ENCODE peak calls at places on chromosome 2, in five cellular contexts. One of them, this sample, is unnamed.

GRCh38 chr2:52386433-52386832 is 1354.5 kb upstream of the NRXN1 start:
- DNase-seq in AG04449: no peak
- DNase-seq in activated B cell treated with CpG ODN at 0.5 μM for 24 hours: no peak
- DNase-seq in lung: no peak
- DNase-seq in tibial artery: no peak
- DNase-seq in this sample: no peak

GRCh38 chr2:9336534-9337354 is 86.6 kb downstream of the ITGB1BP1 start:
- DNase-seq in AG04449: peak
- DNase-seq in activated B cell treated with CpG ODN at 0.5 μM for 24 hours: no peak
- DNase-seq in lung: peak
- DNase-seq in tibial artery: no peak
- DNase-seq in this sample: no peak

GRCh38 chr2:240733803-240734495 is 42.3 kb downstream of the AQP12A start:
- DNase-seq in AG04449: no peak
- DNase-seq in activated B cell treated with CpG ODN at 0.5 μM for 24 hours: no peak
- DNase-seq in lung: no peak
- DNase-seq in tibial artery: no peak
- DNase-seq in this sample: no peak

GRCh38 chr2:101036562-101036961 is 34.5 kb downstream of the RPL31 start:
- DNase-seq in AG04449: no peak
- DNase-seq in activated B cell treated with CpG ODN at 0.5 μM for 24 hours: no peak
- DNase-seq in lung: no peak
- DNase-seq in tibial artery: no peak
- DNase-seq in this sample: no peak

GRCh38 chr2:198657520-198658121 is 800.1 kb downstream of the SATB2 start:
- DNase-seq in AG04449: no peak
- DNase-seq in activated B cell treated with CpG ODN at 0.5 μM for 24 hours: no peak
- DNase-seq in lung: no peak
- DNase-seq in tibial artery: no peak
- DNase-seq in this sample: no peak

GRCh38 chr2:36455011-36455410 is 99.4 kb downstream of the CRIM1 start:
- DNase-seq in AG04449: no peak
- DNase-seq in activated B cell treated with CpG ODN at 0.5 μM for 24 hours: no peak
- DNase-seq in lung: no peak
- DNase-seq in tibial artery: no peak
- DNase-seq in this sample: no peak

GRCh38 chr2:197121255-197121654 is 189.3 kb downstream of the ANKRD44 start:
- DNase-seq in AG04449: no peak
- DNase-seq in activated B cell treated with CpG ODN at 0.5 μM for 24 hours: no peak
- DNase-seq in lung: no peak
- DNase-seq in tibial artery: no peak
- DNase-seq in this sample: no peak

GRCh38 chr2:36408198-36408703 is 52.7 kb downstream of the CRIM1 start:
- DNase-seq in AG04449: no peak
- DNase-seq in activated B cell treated with CpG ODN at 0.5 μM for 24 hours: no peak
- DNase-seq in lung: no peak
- DNase-seq in tibial artery: no peak
- DNase-seq in this sample: no peak

GRCh38 chr2:103276869-103277268 is 515.0 kb downstream of the TMEM182 start:
- DNase-seq in AG04449: no peak
- DNase-seq in activated B cell treated with CpG ODN at 0.5 μM for 24 hours: no peak
- DNase-seq in lung: no peak
- DNase-seq in tibial artery: no peak
- DNase-seq in this sample: no peak

GRCh38 chr2:163753721-163754120 is 17.9 kb upstream of the FIGN start:
- DNase-seq in AG04449: no peak
- DNase-seq in activated B cell treated with CpG ODN at 0.5 μM for 24 hours: no peak
- DNase-seq in lung: no peak
- DNase-seq in tibial artery: no peak
- DNase-seq in this sample: no peak

GRCh38 chr2:235011929-235012631 is 60.3 kb downstream of the SH3BP4 start:
- DNase-seq in AG04449: no peak
- DNase-seq in activated B cell treated with CpG ODN at 0.5 μM for 24 hours: no peak
- DNase-seq in lung: no peak
- DNase-seq in tibial artery: no peak
- DNase-seq in this sample: no peak

GRCh38 chr2:128444816-128445532 is 126.3 kb upstream of the HS6ST1 start:
- DNase-seq in AG04449: no peak
- DNase-seq in activated B cell treated with CpG ODN at 0.5 μM for 24 hours: no peak
- DNase-seq in lung: peak
- DNase-seq in tibial artery: peak
- DNase-seq in this sample: no peak

GRCh38 chr2:98518106-98518505 is 73.4 kb downstream of the INPP4A start:
- DNase-seq in AG04449: no peak
- DNase-seq in activated B cell treated with CpG ODN at 0.5 μM for 24 hours: no peak
- DNase-seq in lung: no peak
- DNase-seq in tibial artery: peak
- DNase-seq in this sample: no peak
- TF ChIP-seq CTCF in AG04449: peak
- TF ChIP-seq CTCF in activated B cell treated with CpG ODN at 0.5 μM for 24 hours: no peak
- TF ChIP-seq CTCF in lung: peak
- TF ChIP-seq CTCF in tibial artery: no peak
- TF ChIP-seq CTCF in this sample: peak

GRCh38 chr2:180240774-180241173 is 233.7 kb upstream of the CWC22 start:
- DNase-seq in AG04449: no peak
- DNase-seq in activated B cell treated with CpG ODN at 0.5 μM for 24 hours: no peak
- DNase-seq in lung: no peak
- DNase-seq in tibial artery: no peak
- DNase-seq in this sample: no peak
- TF ChIP-seq CTCF in AG04449: peak
- TF ChIP-seq CTCF in activated B cell treated with CpG ODN at 0.5 μM for 24 hours: no peak
- TF ChIP-seq CTCF in lung: no peak
- TF ChIP-seq CTCF in tibial artery: no peak
- TF ChIP-seq CTCF in this sample: no peak

DNA sequence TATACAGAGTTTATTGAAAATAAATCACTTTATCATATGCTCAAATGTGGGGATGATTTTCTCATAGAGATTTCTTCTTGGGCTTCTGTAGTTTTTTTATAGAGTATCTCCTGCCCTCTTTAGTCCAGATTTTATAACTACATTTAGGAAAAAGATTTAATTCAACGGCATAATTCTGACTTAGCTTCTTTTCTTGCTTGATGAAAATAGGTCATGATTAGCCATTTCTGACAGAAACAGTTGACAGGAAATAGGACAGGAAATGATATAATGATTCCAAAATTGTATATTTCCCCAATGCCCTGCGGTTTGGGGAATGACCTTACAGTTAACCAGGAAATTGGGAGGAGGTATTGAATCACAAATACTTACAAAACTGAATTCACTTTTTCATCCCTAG is 1531.9 kb upstream of the ACVR2A start:
- DNase-seq in AG04449: no peak
- DNase-seq in activated B cell treated with CpG ODN at 0.5 μM for 24 hours: no peak
- DNase-seq in lung: no peak
- DNase-seq in tibial artery: no peak
- DNase-seq in this sample: no peak
- TF ChIP-seq CTCF in AG04449: no peak
- TF ChIP-seq CTCF in activated B cell treated with CpG ODN at 0.5 μM for 24 hours: no peak
- TF ChIP-seq CTCF in lung: no peak
- TF ChIP-seq CTCF in tibial artery: peak
- TF ChIP-seq CTCF in this sample: peak

GRCh38 chr2:73640946-73641766 is 1.1 kb downstream of the NAT8 start:
- DNase-seq in AG04449: no peak
- DNase-seq in activated B cell treated with CpG ODN at 0.5 μM for 24 hours: no peak
- DNase-seq in lung: no peak
- DNase-seq in tibial artery: no peak
- DNase-seq in this sample: no peak
- TF ChIP-seq CTCF in AG04449: no peak
- TF ChIP-seq CTCF in activated B cell treated with CpG ODN at 0.5 μM for 24 hours: no peak
- TF ChIP-seq CTCF in lung: no peak
- TF ChIP-seq CTCF in tibial artery: no peak
- TF ChIP-seq CTCF in this sample: no peak

DNA sequence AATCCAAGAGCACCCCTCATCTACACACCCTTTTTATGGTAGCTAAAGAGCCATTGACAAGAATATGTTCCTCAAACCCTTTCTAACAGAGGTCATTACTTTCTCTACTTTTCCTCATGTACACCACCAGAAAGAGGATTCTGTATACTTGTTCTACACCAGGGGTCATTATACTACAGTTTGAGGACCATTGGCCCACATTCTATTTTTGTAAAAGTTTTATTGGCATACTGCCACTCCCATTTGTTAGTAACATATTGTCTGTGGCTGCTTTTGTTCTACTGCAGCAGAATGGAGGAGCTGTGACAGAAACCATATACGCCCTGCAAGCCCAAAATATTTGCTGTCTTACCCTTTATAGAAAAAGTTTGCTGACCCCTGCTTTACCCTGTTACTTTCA is 14.3 kb downstream of the HTR2B start:
- DNase-seq in AG04449: no peak
- DNase-seq in activated B cell treated with CpG ODN at 0.5 μM for 24 hours: no peak
- DNase-seq in lung: no peak
- DNase-seq in tibial artery: no peak
- DNase-seq in this sample: no peak
- TF ChIP-seq CTCF in AG04449: no peak
- TF ChIP-seq CTCF in activated B cell treated with CpG ODN at 0.5 μM for 24 hours: no peak
- TF ChIP-seq CTCF in lung: no peak
- TF ChIP-seq CTCF in tibial artery: peak
- TF ChIP-seq CTCF in this sample: no peak

GRCh38 chr2:120175000-120175581 is 48.1 kb downstream of the TMEM185B start:
- DNase-seq in AG04449: peak
- DNase-seq in activated B cell treated with CpG ODN at 0.5 μM for 24 hours: no peak
- DNase-seq in lung: no peak
- DNase-seq in tibial artery: no peak
- DNase-seq in this sample: no peak
- TF ChIP-seq CTCF in AG04449: peak
- TF ChIP-seq CTCF in activated B cell treated with CpG ODN at 0.5 μM for 24 hours: peak
- TF ChIP-seq CTCF in lung: peak
- TF ChIP-seq CTCF in tibial artery: peak
- TF ChIP-seq CTCF in this sample: peak

DNA sequence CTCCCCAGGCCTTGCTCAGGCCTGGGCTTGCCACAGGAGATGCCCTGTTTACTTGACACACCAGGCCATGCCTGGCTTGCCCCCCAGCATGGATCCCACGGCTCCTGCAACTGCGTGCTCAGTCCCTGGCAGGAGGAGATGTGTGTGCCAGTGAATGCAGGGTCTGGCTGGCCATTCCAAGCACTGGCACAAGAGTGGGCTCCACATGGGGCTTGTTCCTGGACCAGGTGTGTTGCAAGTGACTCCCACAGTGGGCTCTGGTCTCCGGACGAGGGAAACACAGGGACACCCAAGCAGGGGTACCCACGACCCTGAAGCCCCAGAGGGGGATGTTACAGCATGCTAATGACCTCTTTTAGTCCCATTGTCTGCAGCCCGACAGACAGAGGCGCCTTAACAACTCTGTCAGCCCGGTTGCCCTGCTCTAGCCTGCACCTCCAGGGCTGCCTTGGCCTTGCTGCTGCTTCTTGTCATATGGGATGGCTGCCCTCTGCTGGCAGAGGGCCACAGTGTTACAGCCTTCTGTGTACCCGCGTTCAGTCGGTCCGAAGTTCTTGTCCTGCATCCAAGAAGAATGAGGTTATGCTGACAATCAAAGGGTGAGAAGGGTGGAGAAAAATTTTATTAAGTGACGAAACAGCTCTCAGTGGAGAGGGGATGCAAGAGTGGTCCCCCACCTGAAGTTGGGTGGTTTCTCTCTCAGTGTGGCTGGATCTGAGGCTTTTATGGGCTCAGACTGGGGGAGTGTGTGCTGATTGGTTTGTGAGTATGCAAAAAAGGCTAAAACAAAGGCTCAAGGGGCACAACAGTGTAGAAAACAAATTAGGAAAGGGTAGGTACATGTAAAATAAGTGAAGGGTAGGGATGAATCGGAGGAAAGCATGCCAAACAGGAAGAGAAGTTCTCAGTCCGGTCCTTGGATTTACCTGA is 180.4 kb downstream of the MBD5 start:
- DNase-seq in AG04449: no peak
- DNase-seq in activated B cell treated with CpG ODN at 0.5 μM for 24 hours: peak
- DNase-seq in lung: peak
- DNase-seq in tibial artery: no peak
- DNase-seq in this sample: no peak
- TF ChIP-seq CTCF in AG04449: peak
- TF ChIP-seq CTCF in activated B cell treated with CpG ODN at 0.5 μM for 24 hours: no peak
- TF ChIP-seq CTCF in lung: peak
- TF ChIP-seq CTCF in tibial artery: no peak
- TF ChIP-seq CTCF in this sample: no peak

This sample was measured in dorsolateral prefrontal cortex.